ENCODE peak calls at places on chromosomes 6 and 20, in five cellular contexts. Q is GM12878, S is HepG2, N is A549, L is endothelial cell of umbilical vein. H is an unnamed sample.

GRCh38 chr6:85669735-85670194 is 27.1 kb upstream of the SYNCRIP start:
- DNase-seq in Q (peak; percentile 89), S (no peak), N (no peak), L (peak; percentile 28), H (no peak)

GRCh38 chr6:67353861-67354260 is 1281.2 kb upstream of the ADGRB3 start:
- DNase-seq in Q (no peak), S (no peak), N (no peak), L (no peak), H (no peak)

GRCh38 chr20:18533978-18534644 is 26.4 kb downstream of the SEC23B start:
- DNase-seq in Q (no peak), S (peak; percentile 68), N (no peak), L (no peak), H (no peak)

GRCh38 chr6:8282380-8282779 is 153.0 kb downstream of the SLC35B3 start:
- DNase-seq in Q (no peak), S (no peak), N (no peak), L (no peak), H (no peak)

GRCh38 chr6:25014806-25015560 is 79.2 kb upstream of the RIPOR2 start:
- DNase-seq in Q (no peak), S (no peak), N (peak; percentile 6), L (peak; percentile 71), H (no peak)

GRCh38 chr6:10276106-10276505 is 138.8 kb downstream of the TFAP2A start:
- DNase-seq in Q (no peak), S (no peak), N (no peak), L (no peak), H (no peak)

GRCh38 chr6:16109659-16110300 is 19.1 kb upstream of the MYLIP start:
- DNase-seq in Q (no peak), S (no peak), N (no peak), L (no peak), H (no peak)

GRCh38 chr20:57927376-57927775 is 217.6 kb upstream of the PMEPA1 start:
- DNase-seq in Q (no peak), S (no peak), N (no peak), L (no peak), H (no peak)

GRCh38 chr20:51917886-51918545 is 115.7 kb upstream of the SALL4 start:
- DNase-seq in Q (no peak), S (no peak), N (no peak), L (no peak), H (no peak)

GRCh38 chr20:62357681-62358080 is 9.4 kb downstream of the LAMA5 start:
- DNase-seq in Q (no peak), S (no peak), N (no peak), L (no peak), H (no peak)

GRCh38 chr6:47221565-47221964 is 88.1 kb downstream of the TNFRSF21 start:
- DNase-seq in Q (no peak), S (no peak), N (no peak), L (no peak), H (no peak)

GRCh38 chr20:52681288-52681687 is 290.9 kb upstream of the TSHZ2 start:
- DNase-seq in Q (no peak), S (no peak), N (no peak), L (no peak), H (no peak)

GRCh38 chr6:27672113-27672799 is 199.4 kb upstream of the ZNF184 start:
- DNase-seq in Q (no peak), S (peak; percentile 91), N (peak; percentile 95), L (peak; percentile 40), H (peak; percentile 59)

GRCh38 chr20:54433653-54434052 is 41.7 kb upstream of the DOK5 start:
- DNase-seq in Q (no peak), S (no peak), N (no peak), L (no peak), H (no peak)

GRCh38 chr20:36318166-36318565 is 12.0 kb downstream of the DLGAP4 start:
- DNase-seq in Q (no peak), S (no peak), N (no peak), L (no peak), H (no peak)

GRCh38 chr20:57651977-57652864 is 32.0 kb upstream of the ZBP1 start:
- DNase-seq in Q (no peak), S (no peak), N (no peak), L (no peak), H (peak; percentile 5)

GRCh38 chr20:6590891-6591679 is 176.4 kb upstream of the BMP2 start:
- DNase-seq in Q (no peak), S (no peak), N (no peak), L (peak; percentile 83), H (no peak)

GRCh38 chr6:49946835-49947234 is 17.1 kb downstream of the DEFB114 start:
- DNase-seq in Q (no peak), S (no peak), N (no peak), L (no peak), H (no peak)

GRCh38 chr6:32204268-32204715 is 11.8 kb upstream of the GPSM3 start:
- DNase-seq in Q (no peak), S (no peak), N (no peak), L (no peak), H (no peak)

GRCh38 chr20:48750941-48751620 is 76.7 kb downstream of the PREX1 start:
- DNase-seq in Q (no peak), S (no peak), N (no peak), L (peak; percentile 84), H (no peak)

GRCh38 chr20:54633903-54634302 is 158.5 kb downstream of the DOK5 start:
- DNase-seq in Q (peak; percentile 84), S (no peak), N (no peak), L (no peak), H (no peak)

GRCh38 chr6:87618531-87618930 is 28.6 kb downstream of the ORC3 start:
- DNase-seq in Q (no peak), S (no peak), N (no peak), L (no peak), H (no peak)

DNA sequence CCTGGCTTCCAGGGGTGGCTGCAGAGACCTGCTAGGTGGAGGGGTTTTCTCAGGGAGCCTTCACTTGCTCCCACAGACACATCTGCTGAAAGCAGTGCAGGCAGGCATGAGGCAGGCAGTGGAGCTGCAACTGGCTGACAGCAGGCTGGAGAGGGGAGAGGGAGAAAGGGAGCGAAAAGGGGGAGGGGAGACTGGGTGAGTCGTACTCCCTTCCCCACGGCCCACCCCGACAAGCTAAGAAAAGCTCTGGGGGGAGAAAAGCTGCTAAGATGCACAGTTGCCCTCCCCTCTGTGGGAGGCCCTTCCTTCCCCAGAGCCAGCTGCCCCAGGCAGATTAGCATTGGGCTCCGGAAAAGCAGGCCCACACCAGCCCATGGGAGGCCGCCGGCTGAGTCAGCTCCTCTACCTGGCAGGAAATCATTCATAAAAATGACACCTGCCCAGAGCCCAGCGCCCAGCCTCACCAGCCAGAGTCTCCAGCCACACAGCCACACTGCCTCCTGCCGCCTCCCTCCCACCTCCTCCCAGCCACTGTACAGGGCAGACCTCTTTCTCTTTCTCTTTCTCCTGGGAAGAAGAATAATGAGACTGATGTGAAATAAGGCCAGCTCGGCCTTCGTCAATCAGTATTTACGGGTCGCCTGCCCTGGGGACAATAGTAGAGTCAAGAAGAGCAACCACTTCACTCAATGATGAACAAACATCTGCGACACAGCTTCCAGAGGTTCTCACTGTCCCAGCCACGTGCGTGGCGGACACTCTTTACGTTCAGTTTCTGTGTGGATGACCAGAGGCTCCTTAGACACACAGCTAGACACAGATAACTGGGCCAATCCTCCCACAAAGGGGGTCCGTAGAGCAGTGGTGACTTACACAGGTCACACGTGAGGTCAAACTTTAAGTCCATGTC is 7.7 kb upstream of the C20orf203 start:
- DNase-seq in Q (no peak), S (no peak), N (no peak), L (peak; percentile 76), H (peak; percentile 91)
- TF ChIP-seq MYC in Q (no peak), S (peak; percentile 10), N (no peak), L (no peak), H (peak; percentile 59)

GRCh38 chr6:118551063-118551672 is 3.1 kb downstream of the PLN start:
- DNase-seq in Q (no peak), S (peak; percentile 44), N (peak; percentile 47), L (peak; percentile 79), H (peak; percentile 59)
- H3K4me1 ChIP-seq in Q (no peaks in the 10 kb centered on the region), S (no peaks in the 10 kb centered on the region), N (peaks cover 11% of the 10 kb centered on the region), L (no peaks in the 10 kb centered on the region), H (no peaks in the 10 kb centered on the region)

GRCh38 chr6:147507162-147508072 is 1.1 kb upstream of the SAMD5 start:
- DNase-seq in Q (no peak), S (no peak), N (peak; percentile 12), L (peak; percentile 26), H (no peak)

GRCh38 chr6:147510949-147511590 is 2.6 kb downstream of the SAMD5 start:
- DNase-seq in Q (no peak), S (peak; percentile 13), N (peak; percentile 6), L (no peak), H (no peak)

GRCh38 chr6:147508073-147508870 is at the start of gene SAMD5:
- DNase-seq in Q (no peak), S (peak; percentile 4), N (peak; percentile 62), L (peak; percentile 82), H (peak; percentile 91)

GRCh38 chr6:147509900-147510299 is 1.4 kb downstream of the SAMD5 start:
- DNase-seq in Q (no peak), S (peak; percentile 7), N (no peak), L (peak; percentile 20), H (no peak)

GRCh38 chr6:147508871-147509608 is 550 bp downstream of the SAMD5 start:
- DNase-seq in Q (no peak), S (no peak), N (peak; percentile 3), L (peak; percentile 10), H (peak; percentile 54)
- TF ChIP-seq MYC in Q (no peak), S (no peak), N (no peak), L (no peak), H (no peak)

DNA sequence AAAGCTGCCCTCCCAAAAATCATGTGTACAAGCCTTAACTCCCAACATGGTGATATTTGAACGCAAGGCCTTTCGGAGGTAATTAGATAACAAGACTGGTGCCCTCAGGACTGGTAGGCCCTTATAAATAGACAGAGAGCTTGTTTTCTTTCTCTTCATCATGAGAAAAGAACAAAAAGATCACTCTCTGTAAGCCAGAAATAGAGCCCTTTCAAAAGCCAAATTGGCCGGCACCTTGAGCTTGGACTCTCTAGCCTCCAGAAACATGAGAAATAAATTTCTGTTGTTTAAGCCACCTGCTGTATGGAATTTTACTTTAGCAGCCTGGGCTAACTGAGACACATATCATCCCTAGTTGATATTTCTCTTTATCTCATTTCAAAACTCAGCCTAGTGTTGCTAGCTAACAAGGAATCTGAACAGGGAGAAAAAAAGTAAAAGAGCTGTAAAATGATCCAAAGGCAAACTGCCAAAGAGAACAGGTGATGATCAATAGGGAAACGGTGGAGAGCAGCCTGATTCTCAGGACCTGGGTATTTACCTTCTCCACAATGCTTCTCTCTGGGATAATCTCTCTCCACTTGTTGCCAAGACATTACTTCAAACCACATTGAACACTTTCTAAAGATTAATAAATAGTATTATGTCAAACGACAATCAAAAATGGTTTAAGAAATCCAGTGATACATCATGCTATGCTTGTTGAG is 6.1 kb downstream of the COL21A1 start:
- DNase-seq in Q (no peak), S (no peak), N (no peak), L (no peak), H (no peak)
- H3K4me1 ChIP-seq in Q (no peaks in the 10 kb centered on the region), S (no peaks in the 10 kb centered on the region), N (peaks cover 14% of the 10 kb centered on the region), L (no peaks in the 10 kb centered on the region), H (no peaks in the 10 kb centered on the region)

DNA sequence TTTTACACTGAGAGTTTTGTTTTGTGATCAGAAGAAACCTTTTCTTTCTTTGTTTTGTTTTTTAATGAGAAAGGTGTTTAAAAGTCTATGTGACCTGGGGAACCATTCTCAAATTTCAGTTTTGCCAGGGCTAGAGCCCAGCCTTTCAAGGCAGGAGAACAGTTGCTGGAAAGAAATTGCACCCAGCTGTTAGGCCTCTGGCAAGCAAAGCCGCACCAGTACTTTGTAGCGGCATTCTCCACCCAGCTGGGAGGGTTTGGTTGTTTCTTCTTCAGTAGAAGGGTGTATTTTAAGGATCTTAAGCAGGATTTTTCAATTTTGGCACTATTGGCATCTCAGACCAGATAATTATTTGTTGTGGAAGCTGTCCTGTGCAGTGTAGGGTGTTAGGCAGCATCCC is 16.6 kb upstream of the MAPK13 start:
- DNase-seq in Q (no peak), S (no peak), N (no peak), L (no peak), H (no peak)
- TF ChIP-seq MYC in Q (no peak), S (no peak), N (no peak), L (no peak), H (no peak)

H was measured in K562.